ENCODE peak calls at places on chromosomes 7 and 10, in seven cellular contexts. B is HepG2, X is GM12891, P is H1, R is SK-N-SH, T is K562, I is GM12878. V is an unnamed sample.

GRCh38 chr10:67665491-67665890 is 30.5 kb downstream of the CTNNA3 start:
- DNase-seq in I (no peak), X (no peak), R (no peak), B (peak), T (no peak), P (no peak), V (no peak)

GRCh38 chr10:78925800-78926319 is 142.9 kb upstream of the ZMIZ1 start:
- DNase-seq in T (peak), P (no peak), B (no peak), I (no peak), X (no peak), R (no peak), V (no peak)

GRCh38 chr7:117216436-117217069 is 106.3 kb downstream of the WNT2 start:
- DNase-seq in B (no peak), T (no peak), X (no peak), R (no peak), I (no peak), P (no peak), V (no peak)

GRCh38 chr10:131646551-131647525 is 254.0 kb upstream of the PPP2R2D start:
- DNase-seq in B (no peak), I (no peak), T (no peak), X (no peak), R (no peak), P (no peak), V (no peak)

GRCh38 chr10:93461124-93461806 is 20.9 kb downstream of the MYOF start:
- DNase-seq in R (no peak), X (no peak), B (no peak), P (no peak), T (no peak), I (no peak), V (no peak)

GRCh38 chr10:60578217-60578616 is 188.5 kb upstream of the ANK3 start:
- DNase-seq in B (no peak), P (no peak), I (no peak), X (no peak), R (no peak), T (no peak), V (no peak)

GRCh38 chr7:82443801-82444219 is 233 bp upstream of the CACNA2D1 start:
- DNase-seq in P (no peak), X (peak), R (peak), B (no peak), I (no peak), T (no peak), V (peak)

GRCh38 chr10:32005050-32005449 is 51.2 kb downstream of the KIF5B start:
- DNase-seq in T (peak), P (no peak), B (peak), R (peak), I (peak), X (no peak), V (no peak)

GRCh38 chr10:33273295-33274002 is 61.0 kb downstream of the NRP1 start:
- DNase-seq in T (no peak), P (no peak), X (no peak), I (no peak), R (peak), B (peak), V (no peak)

GRCh38 chr7:27140108-27140842 is 3.2 kb downstream of the HOXA5 start:
- DNase-seq in I (no peak), R (no peak), X (no peak), P (no peak), B (no peak), T (no peak), V (no peak)

GRCh38 chr7:131424219-131424822 is 96.6 kb downstream of the MKLN1 start:
- DNase-seq in T (no peak), B (peak), R (peak), I (peak), P (no peak), X (no peak), V (no peak)

GRCh38 chr7:103141753-103142404 is 7.0 kb downstream of the NAPEPLD start:
- DNase-seq in R (no peak), P (no peak), T (no peak), X (no peak), I (peak), B (no peak), V (no peak)

GRCh38 chr7:50834679-50835078 is 52.0 kb upstream of the GRB10 start:
- DNase-seq in T (no peak), X (no peak), R (no peak), I (no peak), B (no peak), P (no peak), V (no peak)

GRCh38 chr10:102112210-102112817 is 7.9 kb downstream of the LDB1 start:
- DNase-seq in T (peak), P (no peak), I (no peak), R (peak), B (no peak), X (no peak), V (no peak)

GRCh38 chr10:102109166-102110116 is 10.7 kb downstream of the LDB1 start:
- DNase-seq in I (no peak), X (no peak), T (peak), B (no peak), P (no peak), R (no peak), V (no peak)

GRCh38 chr10:102113956-102114857 is 6.0 kb downstream of the LDB1 start:
- DNase-seq in P (no peak), R (peak), T (no peak), I (no peak), B (no peak), X (no peak), V (no peak)

GRCh38 chr10:102113261-102113955 is 6.8 kb downstream of the LDB1 start:
- DNase-seq in T (no peak), B (no peak), I (no peak), X (no peak), R (no peak), P (no peak), V (no peak)

GRCh38 chr10:102111276-102111675 is 8.9 kb downstream of the LDB1 start:
- DNase-seq in R (no peak), P (no peak), B (no peak), I (no peak), X (no peak), T (no peak), V (no peak)
- TF ChIP-seq TAF1 in R (no peak), P (no peak), B (no peak), I (no peak), X (no peak), T (no peak), V (no peak)

GRCh38 chr10:8045728-8046494 is 8.6 kb upstream of the GATA3 start:
- DNase-seq in I (no peak), R (peak), T (no peak), B (no peak), X (no peak), P (no peak), V (no peak)

GRCh38 chr10:8042864-8043568 is 11.5 kb upstream of the GATA3 start:
- DNase-seq in T (no peak), R (peak), P (no peak), B (no peak), X (no peak), I (no peak), V (no peak)

GRCh38 chr10:8044331-8044907 is 10.1 kb upstream of the GATA3 start:
- DNase-seq in B (no peak), P (no peak), R (peak), X (no peak), T (no peak), I (no peak), V (no peak)

GRCh38 chr10:8043569-8044306 is 10.8 kb upstream of the GATA3 start:
- DNase-seq in T (no peak), I (no peak), P (no peak), B (no peak), R (peak), X (no peak), V (no peak)

DNA sequence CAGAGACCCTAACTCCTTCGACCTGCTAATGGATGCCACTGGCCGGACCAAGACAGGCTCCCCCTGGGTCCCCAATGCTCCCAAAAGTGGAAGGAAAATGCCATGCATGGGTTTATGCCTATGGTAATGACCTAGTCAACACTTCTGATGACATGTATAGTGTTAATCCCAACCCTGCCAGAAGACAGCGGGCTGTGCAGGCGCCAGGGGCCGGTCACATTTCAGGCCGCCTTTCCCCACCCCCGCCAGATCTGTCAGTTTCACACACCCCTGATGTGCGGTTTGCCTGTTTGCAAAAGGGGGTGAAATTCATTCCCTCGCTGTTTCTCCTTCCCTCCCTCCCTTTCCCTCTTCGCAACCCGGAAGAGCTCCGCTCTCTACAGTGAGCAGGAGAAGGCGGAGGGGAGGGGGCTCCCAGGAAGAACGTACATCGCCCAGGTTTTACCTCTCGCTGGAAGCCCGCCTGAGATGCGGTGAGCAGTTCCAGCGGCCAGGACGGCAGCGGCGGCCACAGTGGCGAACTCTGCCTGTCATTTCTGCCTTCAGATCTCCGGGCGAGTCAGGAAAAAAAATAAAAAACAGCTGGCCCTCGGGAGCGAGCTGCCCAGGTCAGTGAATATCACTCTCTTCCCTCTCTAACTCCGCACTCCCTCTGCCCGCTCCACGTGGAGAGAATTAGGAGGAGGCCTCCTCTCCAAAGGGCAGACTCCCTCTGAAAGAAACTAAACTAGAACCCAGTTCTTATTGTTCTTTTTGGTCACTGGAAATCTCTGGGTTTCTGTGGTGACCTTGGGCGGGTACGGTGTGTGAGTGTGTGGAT is 9.4 kb upstream of the GATA3 start:
- DNase-seq in X (no peak), P (no peak), T (peak), R (peak), I (no peak), B (no peak), V (no peak)
- TF ChIP-seq TAF1 in X (no peak), P (no peak), T (no peak), R (peak), I (no peak), B (no peak), V (no peak)

GRCh38 chr7:80921130-80921529 is 2.3 kb upstream of the SEMA3C start:
- DNase-seq in P (no peak), I (no peak), R (no peak), T (no peak), X (no peak), B (no peak), V (no peak)

GRCh38 chr7:80916770-80917681 is 1.8 kb downstream of the SEMA3C start:
- DNase-seq in R (peak), T (no peak), B (no peak), X (no peak), P (no peak), I (no peak), V (no peak)

GRCh38 chr7:80918406-80918805 is 445 bp downstream of the SEMA3C start:
- DNase-seq in R (no peak), I (no peak), T (no peak), P (no peak), X (peak), B (no peak), V (no peak)

GRCh38 chr7:80922254-80923049 is 3.6 kb upstream of the SEMA3C start:
- DNase-seq in R (no peak), I (no peak), B (no peak), T (no peak), X (no peak), P (no peak), V (no peak)

DNA sequence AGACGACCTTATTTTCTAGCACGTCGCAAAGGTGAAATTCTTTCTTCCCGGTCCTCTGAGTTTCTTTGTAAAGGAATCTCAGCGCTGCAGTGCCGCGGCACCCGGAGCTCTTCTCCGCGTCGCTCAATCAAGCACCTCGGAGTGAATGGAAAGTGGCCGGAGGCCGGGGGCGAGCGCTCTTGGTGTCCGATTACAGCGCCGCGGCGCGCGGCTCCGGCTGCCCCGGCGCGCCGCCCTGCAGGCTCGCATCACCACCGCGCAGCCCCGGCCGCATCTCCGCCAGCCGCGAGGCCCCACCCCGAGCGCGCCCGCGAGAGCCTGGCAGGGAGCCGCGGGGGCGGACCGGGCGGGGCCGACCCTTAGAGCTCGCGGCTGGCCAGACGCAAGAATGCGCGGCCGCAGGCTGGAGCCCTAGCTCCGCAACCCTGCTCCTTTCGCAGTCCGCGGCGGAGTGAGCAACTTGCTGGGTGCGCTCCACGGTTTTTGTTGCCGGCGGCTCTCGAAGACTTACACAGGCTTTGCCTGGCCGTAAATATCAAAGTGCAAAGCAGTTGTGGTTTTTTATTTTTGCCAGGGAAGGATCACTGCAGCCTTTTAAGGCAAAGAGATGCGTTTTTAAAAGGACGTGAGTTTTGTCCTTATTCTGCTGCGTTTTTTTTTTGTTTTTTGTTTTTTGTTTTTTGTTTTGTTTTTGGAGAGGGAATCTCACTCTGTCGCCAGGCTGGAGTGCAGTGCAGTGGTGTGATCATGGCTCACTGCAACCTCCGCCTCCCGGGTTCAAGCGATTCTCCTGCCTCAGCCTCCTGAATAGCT is at the start of gene SEMA3C:
- DNase-seq in T (peak), X (peak), B (peak), R (peak), I (no peak), P (peak), V (no peak)
- TF ChIP-seq TAF1 in T (no peak), X (no peak), B (no peak), R (peak), I (no peak), P (peak), V (no peak)

GRCh38 chr10:124387078-124387874 is 31.4 kb downstream of the OAT start:
- DNase-seq in T (no peak), B (no peak), R (peak), P (no peak), I (no peak), X (no peak), V (no peak)
- TF ChIP-seq TAF1 in T (no peak), B (no peak), R (no peak), P (no peak), I (no peak), X (no peak), V (no peak)

GRCh38 chr7:157516311-157516710 is 179.5 kb downstream of the DNAJB6 start:
- DNase-seq in X (no peak), B (no peak), R (no peak), T (no peak), I (no peak), P (no peak), V (no peak)

GRCh38 chr7:157516911-157517781 is 180.3 kb downstream of the DNAJB6 start:
- DNase-seq in B (no peak), X (no peak), T (no peak), I (no peak), P (no peak), R (no peak), V (no peak)

GRCh38 chr7:157518514-157519175 is 181.8 kb downstream of the DNAJB6 start:
- DNase-seq in B (no peak), I (no peak), T (no peak), R (no peak), P (no peak), X (no peak), V (no peak)

GRCh38 chr7:157519246-157519645 is 182.4 kb downstream of the DNAJB6 start:
- DNase-seq in P (no peak), B (no peak), R (no peak), T (no peak), I (no peak), X (no peak), V (no peak)

DNA sequence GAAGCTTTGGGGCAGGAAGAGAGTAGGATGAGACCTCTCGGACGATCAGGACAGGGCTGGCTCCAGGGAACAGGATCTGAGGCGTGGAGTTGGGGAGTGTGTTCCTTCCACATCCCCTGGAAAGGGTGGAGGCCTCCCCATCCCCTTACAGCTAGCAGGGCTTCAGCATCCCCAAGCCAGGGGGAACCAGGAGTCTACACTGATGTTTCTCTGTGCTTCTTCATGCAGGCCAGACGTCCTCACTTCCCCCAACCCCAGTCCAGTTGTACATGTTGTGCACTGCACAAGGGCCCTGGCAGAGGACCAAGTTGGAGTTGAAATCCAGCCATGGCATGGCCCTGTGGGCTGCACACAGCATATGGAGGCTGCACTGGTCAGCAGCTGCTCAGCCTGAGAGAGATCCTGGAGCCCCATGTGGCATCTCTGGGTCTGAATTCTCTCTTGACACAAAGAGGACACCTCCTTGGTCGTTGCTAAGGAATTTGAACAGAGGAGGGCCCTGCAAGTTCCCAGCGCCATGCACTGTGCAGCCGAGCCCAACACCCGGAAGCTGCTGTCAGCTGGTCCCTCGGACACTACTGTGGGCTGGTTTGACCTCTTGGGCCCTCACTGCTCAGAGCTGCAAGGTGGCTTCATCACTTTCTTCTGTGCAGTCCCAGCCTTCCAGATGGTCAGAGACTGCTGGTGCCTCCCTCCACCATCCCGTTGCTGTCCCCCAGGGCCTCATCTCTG is 181.1 kb downstream of the DNAJB6 start:
- DNase-seq in R (no peak), I (no peak), X (no peak), T (no peak), B (no peak), P (no peak), V (no peak)
- TF ChIP-seq TAF1 in R (no peak), I (no peak), X (no peak), T (no peak), B (no peak), P (no peak), V (no peak)